ENCODE peak calls at places on chromosome 6, in seven cellular contexts. B is neuronal stem cell, T is MM.1S, J is fibroblast of lung, Z is mesendoderm, A is hepatocyte, P is mesenchymal stem cell. K is an unnamed sample.

GRCh38 chr6:84762220-84762940 is 2.0 kb downstream of the TBX18 start:
- DNase-seq in B (no peak), T (no peak), J (no peak), Z (peak), A (peak), P (peak), K (no peak)

GRCh38 chr6:156905801-156906200 is 128.6 kb downstream of the ARID1B start:
- DNase-seq in B (no peak), T (no peak), J (no peak), Z (no peak), A (no peak), P (no peak), K (no peak)

GRCh38 chr6:52416629-52417151 is 3.5 kb upstream of the EFHC1 start:
- DNase-seq in B (peak), T (peak), J (peak), Z (peak), A (peak), P (peak), K (no peak)

GRCh38 chr6:6436946-6437345 is 116.5 kb upstream of the F13A1 start:
- DNase-seq in B (no peak), T (no peak), J (no peak), Z (no peak), A (no peak), P (no peak), K (no peak)

GRCh38 chr6:42339991-42340401 is 111.7 kb downstream of the TRERF1 start:
- DNase-seq in B (no peak), T (no peak), J (no peak), Z (no peak), A (no peak), P (no peak), K (peak)

GRCh38 chr6:131427441-131428051 is 145.5 kb upstream of the ARG1 start:
- DNase-seq in B (no peak), T (no peak), J (no peak), Z (no peak), A (no peak), P (no peak), K (no peak)

GRCh38 chr6:1297746-1298145 is 14.2 kb upstream of the FOXQ1 start:
- DNase-seq in B (no peak), T (no peak), J (peak), Z (no peak), A (peak), P (peak), K (no peak)

GRCh38 chr6:35471836-35472345 is 3.7 kb downstream of the RPL10A start:
- DNase-seq in B (no peak), T (no peak), J (no peak), Z (no peak), A (no peak), P (no peak), K (no peak)

GRCh38 chr6:113476937-113477839 is 380.0 kb upstream of the MARCKS start:
- DNase-seq in B (no peak), T (no peak), J (no peak), Z (no peak), A (no peak), P (no peak), K (no peak)

GRCh38 chr6:42974919-42975505 is 4.0 kb downstream of the PEX6 start:
- DNase-seq in B (no peak), T (no peak), J (no peak), Z (no peak), A (no peak), P (no peak), K (no peak)

GRCh38 chr6:35573495-35574110 is 60.9 kb upstream of the TULP1 start:
- DNase-seq in B (no peak), T (no peak), J (no peak), Z (no peak), A (no peak), P (no peak), K (no peak)

GRCh38 chr6:129104131-129104530 is 221.2 kb downstream of the LAMA2 start:
- DNase-seq in B (no peak), T (no peak), J (peak), Z (no peak), A (no peak), P (peak), K (peak)

GRCh38 chr6:169884158-169884557 is 132.7 kb downstream of the ERMARD start:
- DNase-seq in B (no peak), T (no peak), J (no peak), Z (no peak), A (no peak), P (no peak), K (no peak)

GRCh38 chr6:90284236-90284744 is 12.4 kb downstream of the BACH2 start:
- DNase-seq in B (peak), T (peak), J (peak), Z (peak), A (peak), P (peak), K (no peak)

GRCh38 chr6:125154184-125155135 is 887 bp downstream of the TPD52L1 start:
- DNase-seq in B (peak), T (no peak), J (no peak), Z (peak), A (peak), P (peak), K (no peak)

GRCh38 chr6:43267619-43268347 is 24.5 kb downstream of the TTBK1 start:
- DNase-seq in B (no peak), T (no peak), J (no peak), Z (peak), A (peak), P (no peak), K (no peak)

GRCh38 chr6:124753562-124753961 is 208.7 kb upstream of the RNF217 start:
- DNase-seq in B (no peak), T (no peak), J (no peak), Z (no peak), A (no peak), P (no peak), K (no peak)

GRCh38 chr6:30304002-30304401 is 22.7 kb upstream of the TRIM39 start:
- DNase-seq in B (no peak), T (no peak), J (no peak), Z (no peak), A (no peak), P (no peak), K (no peak)

GRCh38 chr6:155604991-155605390 is 149.4 kb upstream of the NOX3 start:
- DNase-seq in B (no peak), T (no peak), J (no peak), Z (no peak), A (no peak), P (peak), K (no peak)

GRCh38 chr6:31945154-31945506 is 765 bp upstream of the CFB start:
- DNase-seq in B (no peak), T (no peak), J (no peak), Z (no peak), A (no peak), P (no peak), K (no peak)
- H3K4me2 ChIP-seq in B (no peak), T (no peak), J (peak), Z (no peak), A (peak), P (no peak), K (peak)

GRCh38 chr6:109092074-109092473 is 2.6 kb downstream of the SESN1 start:
- DNase-seq in B (no peak), T (no peak), J (no peak), Z (no peak), A (no peak), P (no peak), K (no peak)
- H3K4me3 ChIP-seq in B (no peak), T (peak), J (peak), Z (no peak), A (peak), P (peak), K (peak)

GRCh38 chr6:152946484-152946883 is 36.4 kb downstream of the FBXO5 start:
- DNase-seq in B (no peak), T (no peak), J (no peak), Z (no peak), A (no peak), P (no peak), K (no peak)
- H3K4me2 ChIP-seq in B (no peak), T (no peak), J (no peak), Z (no peak), A (no peak), P (no peak), K (no peak)

GRCh38 chr6:11754625-11755289 is 23.8 kb downstream of the ADTRP start:
- DNase-seq in B (no peak), T (no peak), J (no peak), Z (no peak), A (no peak), P (no peak), K (no peak)
- H3K4me3 ChIP-seq in B (no peak), T (no peak), J (no peak), Z (no peak), A (no peak), P (peak), K (no peak)

DNA sequence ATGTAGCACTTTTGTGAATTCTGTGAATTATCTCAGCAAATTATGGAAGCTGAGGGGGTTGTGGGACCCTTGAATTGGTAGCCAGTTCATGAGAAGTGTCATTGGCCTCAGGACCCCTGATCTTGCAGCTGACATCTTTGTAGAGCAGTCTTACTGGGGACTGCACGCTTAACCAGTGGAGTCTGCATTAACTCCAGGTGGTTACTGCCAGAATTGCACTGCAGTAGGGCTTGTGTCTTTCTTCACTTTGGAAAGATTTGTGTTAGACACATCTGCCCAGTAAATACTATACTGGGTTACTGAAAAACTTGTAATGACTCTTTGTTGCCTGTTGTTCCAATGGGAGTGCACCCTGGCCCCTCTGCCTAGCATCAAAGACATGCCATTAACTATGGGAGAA is 21.2 kb upstream of the CDKN1A start:
- DNase-seq in B (no peak), T (no peak), J (no peak), Z (no peak), A (no peak), P (no peak), K (no peak)
- H3K4me2 ChIP-seq in B (no peak), T (no peak), J (no peak), Z (no peak), A (no peak), P (no peak), K (no peak)

DNA sequence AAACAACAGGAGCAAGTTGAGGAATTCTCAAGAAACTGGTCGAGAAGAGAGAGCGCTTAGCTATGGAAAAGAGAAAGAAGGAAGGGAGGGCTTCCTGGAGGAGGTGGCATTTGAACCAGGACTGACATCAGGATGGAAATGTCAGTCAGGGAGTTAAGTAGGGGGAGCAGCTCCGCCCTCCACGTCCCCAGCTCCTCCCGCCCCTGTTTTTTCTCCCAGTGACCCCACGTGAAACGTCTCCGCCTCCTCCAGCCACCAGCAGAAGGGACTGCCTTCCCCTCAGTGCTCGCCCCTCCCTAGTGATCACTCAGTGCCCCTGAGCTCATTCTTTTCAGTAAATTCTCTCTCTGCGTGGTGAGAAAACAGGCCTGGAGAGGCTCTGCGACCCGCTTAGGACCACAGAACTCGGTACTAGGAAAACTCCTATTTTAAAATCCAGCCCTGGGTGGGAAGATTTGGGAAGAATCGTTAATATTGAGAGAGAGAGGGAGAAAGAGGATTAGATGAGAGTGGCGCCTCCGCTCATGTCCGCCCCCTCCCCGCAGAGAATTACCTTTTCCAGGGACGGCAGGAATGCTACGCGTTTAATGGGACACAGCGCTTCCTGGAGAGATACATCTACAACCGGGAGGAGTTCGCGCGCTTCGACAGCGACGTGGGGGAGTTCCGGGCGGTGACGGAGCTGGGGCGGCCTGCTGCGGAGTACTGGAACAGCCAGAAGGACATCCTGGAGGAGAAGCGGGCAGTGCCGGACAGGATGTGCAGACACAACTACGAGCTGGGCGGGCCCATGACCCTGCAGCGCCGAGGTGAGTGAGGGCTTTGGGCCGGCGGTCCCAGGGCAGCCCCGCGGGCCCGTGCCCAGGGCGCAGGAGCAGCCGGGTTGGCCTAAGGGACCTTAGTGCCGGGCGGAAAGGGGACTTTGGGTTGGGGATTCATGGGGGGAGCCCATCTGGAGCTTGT is 4.6 kb downstream of the HLA-DPB1 start:
- DNase-seq in B (peak), T (no peak), J (peak), Z (peak), A (peak), P (peak), K (no peak)
- H3K4me3 ChIP-seq in B (peak), T (no peak), J (peak), Z (peak), A (peak), P (peak), K (no peak)

DNA sequence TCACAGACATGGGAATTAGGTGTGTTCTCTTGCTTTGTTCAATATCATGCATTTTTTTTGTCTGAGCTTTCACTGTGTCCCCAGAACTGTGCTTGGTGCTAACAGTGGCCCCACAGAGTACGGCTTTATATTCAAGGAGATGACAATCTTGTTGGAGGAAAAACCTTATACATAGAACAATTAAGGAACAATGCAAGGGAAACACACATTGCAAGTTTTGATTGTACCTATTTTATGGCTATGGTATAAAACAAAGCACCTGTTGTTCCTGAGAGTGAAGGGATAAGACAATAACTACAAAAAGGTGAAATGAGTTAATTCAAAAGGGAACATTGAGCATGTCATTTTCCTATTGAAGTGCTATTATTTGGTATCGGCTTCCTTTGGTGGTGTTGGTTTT is 143.9 kb upstream of the ESR1 start:
- DNase-seq in B (no peak), T (no peak), J (no peak), Z (no peak), A (no peak), P (no peak), K (no peak)
- H3K4me2 ChIP-seq in B (no peak), T (no peak), J (no peak), Z (no peak), A (no peak), P (no peak), K (no peak)

GRCh38 chr6:150068786-150069648 is at the start of gene ULBP3:
- DNase-seq in B (peak), T (peak), J (peak), Z (peak), A (peak), P (peak), K (peak)

GRCh38 chr6:150068173-150068785 is 642 bp downstream of the ULBP3 start:
- DNase-seq in B (no peak), T (no peak), J (no peak), Z (no peak), A (no peak), P (peak), K (no peak)

GRCh38 chr6:150072201-150072600 is 3.3 kb upstream of the ULBP3 start:
- DNase-seq in B (no peak), T (peak), J (peak), Z (peak), A (peak), P (peak), K (no peak)

GRCh38 chr6:150070236-150070860 is 1.4 kb upstream of the ULBP3 start:
- DNase-seq in B (no peak), T (no peak), J (no peak), Z (no peak), A (no peak), P (no peak), K (no peak)

GRCh38 chr6:150069707-150070106 is 786 bp upstream of the ULBP3 start:
- DNase-seq in B (no peak), T (no peak), J (peak), Z (no peak), A (peak), P (no peak), K (no peak)
- H3K4me3 ChIP-seq in B (no peak), T (no peak), J (no peak), Z (no peak), A (no peak), P (no peak), K (no peak)

GRCh38 chr6:166861304-166861703 is 95.0 kb downstream of the RNASET2 start:
- DNase-seq in B (no peak), T (no peak), J (no peak), Z (peak), A (no peak), P (no peak), K (no peak)
- H3K4me2 ChIP-seq in B (no peak), T (no peak), J (no peak), Z (no peak), A (peak), P (no peak), K (no peak)

DNA sequence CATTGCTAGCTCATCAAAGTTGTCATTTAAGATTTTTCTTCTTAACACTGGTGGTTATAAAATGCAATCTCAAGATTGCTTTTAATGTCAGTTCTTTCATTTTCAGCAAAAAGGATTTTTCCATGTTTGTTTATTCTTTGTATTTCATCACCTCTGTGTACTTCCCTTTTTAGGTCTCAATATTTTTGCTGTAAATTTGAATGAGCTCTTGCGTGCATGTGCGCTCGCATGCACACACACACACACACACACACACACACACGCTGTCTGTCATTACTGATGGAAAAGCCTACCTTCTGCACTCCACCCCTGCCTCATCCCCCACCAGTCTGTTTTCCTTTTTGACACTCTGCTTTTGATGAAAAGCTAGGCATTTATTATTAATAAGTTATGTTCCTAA is 85.3 kb upstream of the FYN start:
- DNase-seq in B (no peak), T (no peak), J (no peak), Z (no peak), A (no peak), P (no peak), K (no peak)
- H3K4me3 ChIP-seq in B (no peak), T (no peak), J (no peak), Z (no peak), A (no peak), P (no peak), K (no peak)